ENCODE peak calls at places on chromosomes 13 and 19, in seven cellular contexts. One of them, this sample, is unnamed.

GRCh38 chr19:2255982-2256685 is at the start of gene JSRP1:
- DNase-seq in epithelial cell of esophagus: no peak
- DNase-seq in HFFc6: no peak
- DNase-seq in cardiac muscle cell: no peak
- DNase-seq in RWPE2: peak
- DNase-seq in adrenal gland: no peak
- DNase-seq in B cell: no peak
- DNase-seq in this sample: no peak

GRCh38 chr19:55196803-55197202 is 12.5 kb downstream of the PTPRH start:
- DNase-seq in B cell: no peak
- DNase-seq in adrenal gland: no peak
- DNase-seq in RWPE2: no peak
- DNase-seq in epithelial cell of esophagus: no peak
- DNase-seq in HFFc6: peak
- DNase-seq in cardiac muscle cell: no peak
- DNase-seq in this sample: no peak

GRCh38 chr19:19530423-19530804 is 1.7 kb downstream of the YJEFN3 start:
- DNase-seq in HFFc6: no peak
- DNase-seq in cardiac muscle cell: no peak
- DNase-seq in epithelial cell of esophagus: no peak
- DNase-seq in RWPE2: no peak
- DNase-seq in adrenal gland: no peak
- DNase-seq in B cell: no peak
- DNase-seq in this sample: no peak

GRCh38 chr13:27379694-27380596 is 44.5 kb upstream of the GTF3A start:
- DNase-seq in epithelial cell of esophagus: peak
- DNase-seq in RWPE2: no peak
- DNase-seq in HFFc6: peak
- DNase-seq in B cell: no peak
- DNase-seq in cardiac muscle cell: peak
- DNase-seq in adrenal gland: no peak
- DNase-seq in this sample: peak

GRCh38 chr19:370641-371330 is 26.2 kb upstream of the MIER2 start:
- DNase-seq in B cell: no peak
- DNase-seq in RWPE2: peak
- DNase-seq in HFFc6: no peak
- DNase-seq in cardiac muscle cell: no peak
- DNase-seq in adrenal gland: no peak
- DNase-seq in epithelial cell of esophagus: no peak
- DNase-seq in this sample: no peak

GRCh38 chr19:611506-611869 is 21.8 kb downstream of the HCN2 start:
- DNase-seq in RWPE2: no peak
- DNase-seq in epithelial cell of esophagus: peak
- DNase-seq in B cell: no peak
- DNase-seq in adrenal gland: no peak
- DNase-seq in cardiac muscle cell: no peak
- DNase-seq in HFFc6: peak
- DNase-seq in this sample: peak

GRCh38 chr19:48249502-48250014 is 6.2 kb downstream of the CARD8 start:
- DNase-seq in HFFc6: no peak
- DNase-seq in epithelial cell of esophagus: no peak
- DNase-seq in cardiac muscle cell: no peak
- DNase-seq in RWPE2: no peak
- DNase-seq in B cell: peak
- DNase-seq in adrenal gland: peak
- DNase-seq in this sample: no peak

GRCh38 chr13:42864952-42865634 is 83.7 kb downstream of the FAM216B start:
- DNase-seq in B cell: no peak
- DNase-seq in epithelial cell of esophagus: no peak
- DNase-seq in HFFc6: no peak
- DNase-seq in adrenal gland: no peak
- DNase-seq in RWPE2: no peak
- DNase-seq in cardiac muscle cell: no peak
- DNase-seq in this sample: no peak

GRCh38 chr19:1590641-1591397 is 1.8 kb downstream of the MBD3 start:
- DNase-seq in RWPE2: peak
- DNase-seq in B cell: peak
- DNase-seq in adrenal gland: no peak
- DNase-seq in epithelial cell of esophagus: peak
- DNase-seq in HFFc6: no peak
- DNase-seq in cardiac muscle cell: peak
- DNase-seq in this sample: peak

GRCh38 chr13:114099191-114099590 is 33.2 kb downstream of the RASA3 start:
- DNase-seq in RWPE2: peak
- DNase-seq in adrenal gland: peak
- DNase-seq in B cell: no peak
- DNase-seq in cardiac muscle cell: peak
- DNase-seq in epithelial cell of esophagus: peak
- DNase-seq in HFFc6: peak
- DNase-seq in this sample: peak

GRCh38 chr19:58229255-58229639 is 533 bp downstream of the ZNF544 start:
- DNase-seq in HFFc6: peak
- DNase-seq in B cell: no peak
- DNase-seq in cardiac muscle cell: peak
- DNase-seq in RWPE2: no peak
- DNase-seq in adrenal gland: peak
- DNase-seq in epithelial cell of esophagus: peak
- DNase-seq in this sample: peak

GRCh38 chr13:96299235-96299634 is 209.3 kb downstream of the HS6ST3 start:
- DNase-seq in HFFc6: no peak
- DNase-seq in epithelial cell of esophagus: no peak
- DNase-seq in adrenal gland: no peak
- DNase-seq in B cell: no peak
- DNase-seq in cardiac muscle cell: no peak
- DNase-seq in RWPE2: no peak
- DNase-seq in this sample: no peak

GRCh38 chr13:36912983-36913382 is 7.1 kb downstream of the SMAD9 start:
- DNase-seq in RWPE2: no peak
- DNase-seq in B cell: no peak
- DNase-seq in HFFc6: no peak
- DNase-seq in epithelial cell of esophagus: no peak
- DNase-seq in cardiac muscle cell: no peak
- DNase-seq in adrenal gland: no peak
- DNase-seq in this sample: no peak

GRCh38 chr13:89163081-89163480 is 1491.9 kb downstream of the SLITRK5 start:
- DNase-seq in adrenal gland: no peak
- DNase-seq in epithelial cell of esophagus: no peak
- DNase-seq in cardiac muscle cell: no peak
- DNase-seq in RWPE2: no peak
- DNase-seq in B cell: no peak
- DNase-seq in HFFc6: no peak
- DNase-seq in this sample: no peak

GRCh38 chr19:46844067-46844489 is 6.6 kb downstream of the AP2S1 start:
- DNase-seq in RWPE2: no peak
- DNase-seq in cardiac muscle cell: no peak
- DNase-seq in epithelial cell of esophagus: no peak
- DNase-seq in adrenal gland: no peak
- DNase-seq in HFFc6: peak
- DNase-seq in B cell: no peak
- DNase-seq in this sample: no peak

GRCh38 chr13:79880820-79881219 is 399.9 kb downstream of the NDFIP2 start:
- DNase-seq in adrenal gland: no peak
- DNase-seq in RWPE2: no peak
- DNase-seq in B cell: no peak
- DNase-seq in cardiac muscle cell: no peak
- DNase-seq in epithelial cell of esophagus: peak
- DNase-seq in HFFc6: no peak
- DNase-seq in this sample: no peak

GRCh38 chr13:36841411-36841810 is 22.4 kb downstream of the RFXAP start:
- DNase-seq in epithelial cell of esophagus: peak
- DNase-seq in B cell: no peak
- DNase-seq in adrenal gland: no peak
- DNase-seq in HFFc6: no peak
- DNase-seq in RWPE2: no peak
- DNase-seq in cardiac muscle cell: no peak
- DNase-seq in this sample: no peak

GRCh38 chr13:107066355-107066754 is 498.4 kb upstream of the ARGLU1 start:
- DNase-seq in B cell: no peak
- DNase-seq in cardiac muscle cell: no peak
- DNase-seq in RWPE2: no peak
- DNase-seq in HFFc6: no peak
- DNase-seq in adrenal gland: no peak
- DNase-seq in epithelial cell of esophagus: no peak
- DNase-seq in this sample: no peak

GRCh38 chr19:48218964-48219363 is 36.7 kb downstream of the CARD8 start:
- DNase-seq in cardiac muscle cell: no peak
- DNase-seq in B cell: no peak
- DNase-seq in epithelial cell of esophagus: peak
- DNase-seq in HFFc6: no peak
- DNase-seq in RWPE2: no peak
- DNase-seq in adrenal gland: no peak
- DNase-seq in this sample: no peak

GRCh38 chr19:19399733-19400438 is 5.6 kb upstream of the GATAD2A start:
- DNase-seq in B cell: no peak
- DNase-seq in adrenal gland: no peak
- DNase-seq in HFFc6: no peak
- DNase-seq in cardiac muscle cell: no peak
- DNase-seq in epithelial cell of esophagus: no peak
- DNase-seq in RWPE2: no peak
- DNase-seq in this sample: no peak

GRCh38 chr19:29576043-29576442 is 30.0 kb upstream of the POP4 start:
- DNase-seq in cardiac muscle cell: no peak
- DNase-seq in RWPE2: no peak
- DNase-seq in adrenal gland: no peak
- DNase-seq in epithelial cell of esophagus: no peak
- DNase-seq in B cell: no peak
- DNase-seq in HFFc6: no peak
- DNase-seq in this sample: no peak

GRCh38 chr19:15591796-15592195 is 23.2 kb upstream of the CYP4F8 start:
- DNase-seq in HFFc6: no peak
- DNase-seq in adrenal gland: no peak
- DNase-seq in RWPE2: no peak
- DNase-seq in epithelial cell of esophagus: no peak
- DNase-seq in cardiac muscle cell: no peak
- DNase-seq in B cell: no peak
- DNase-seq in this sample: no peak

GRCh38 chr13:23889598-23890224 is 511 bp upstream of the MIPEP start:
- DNase-seq in B cell: no peak
- DNase-seq in RWPE2: no peak
- DNase-seq in epithelial cell of esophagus: peak
- DNase-seq in HFFc6: no peak
- DNase-seq in cardiac muscle cell: peak
- DNase-seq in adrenal gland: no peak
- DNase-seq in this sample: peak

GRCh38 chr19:15378529-15379082 is 981 bp downstream of the AKAP8 start:
- DNase-seq in cardiac muscle cell: peak
- DNase-seq in epithelial cell of esophagus: peak
- DNase-seq in B cell: no peak
- DNase-seq in adrenal gland: peak
- DNase-seq in HFFc6: peak
- DNase-seq in RWPE2: no peak
- DNase-seq in this sample: peak

DNA sequence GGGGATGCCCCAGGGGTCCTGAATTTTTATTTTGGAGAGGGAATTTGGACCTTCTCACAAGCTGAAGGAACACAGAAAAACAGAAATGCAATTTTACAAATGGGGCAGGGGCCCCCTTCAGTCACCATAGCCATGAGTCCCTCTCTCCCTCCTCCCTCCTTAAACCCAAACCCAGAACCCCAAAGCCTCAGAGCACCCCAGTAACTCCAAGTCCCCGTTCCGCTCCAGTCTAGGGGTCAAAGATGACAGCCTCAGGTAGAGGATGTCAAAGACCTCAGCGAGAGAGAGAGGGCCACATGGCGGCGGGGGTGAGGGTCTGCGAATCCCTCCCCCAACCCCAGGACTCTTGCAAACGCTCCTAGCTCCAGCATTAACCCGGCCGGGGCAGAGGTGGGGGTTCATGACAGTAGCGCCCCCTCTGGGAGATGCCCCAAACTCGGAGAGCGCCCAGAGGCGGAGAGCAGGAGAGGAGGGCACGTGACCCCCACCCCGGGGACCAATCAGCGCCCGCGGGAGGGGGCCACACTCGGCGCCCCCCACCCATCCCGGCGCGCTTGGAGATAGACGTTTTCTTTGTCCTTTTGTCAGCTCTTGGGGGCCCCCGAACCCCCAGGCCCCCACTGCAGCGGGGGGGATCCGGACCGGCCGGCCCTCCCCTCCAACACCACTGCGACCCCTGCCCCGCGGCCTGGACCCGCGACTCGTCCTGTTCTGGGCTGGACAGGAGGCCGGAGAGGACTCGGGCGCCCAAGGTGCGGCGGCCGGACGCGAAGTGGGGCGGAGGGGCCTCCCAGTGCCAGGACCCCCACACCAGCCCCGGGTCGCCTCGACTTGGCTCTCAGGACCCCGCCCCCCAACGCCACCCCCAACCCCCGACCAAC is 20.8 kb upstream of the SEMA6B start:
- DNase-seq in adrenal gland: no peak
- DNase-seq in cardiac muscle cell: peak
- DNase-seq in HFFc6: no peak
- DNase-seq in B cell: no peak
- DNase-seq in RWPE2: no peak
- DNase-seq in epithelial cell of esophagus: no peak
- DNase-seq in this sample: no peak
- TF ChIP-seq CTCF in adrenal gland: no peak
- TF ChIP-seq CTCF in cardiac muscle cell: peak
- TF ChIP-seq CTCF in HFFc6: peak
- TF ChIP-seq CTCF in B cell: no peak
- TF ChIP-seq CTCF in RWPE2: no peak
- TF ChIP-seq CTCF in epithelial cell of esophagus: no peak
- TF ChIP-seq CTCF in this sample: peak

GRCh38 chr19:42386974-42387707 is 3.0 kb downstream of the CNFN start:
- DNase-seq in B cell: peak
- DNase-seq in epithelial cell of esophagus: peak
- DNase-seq in HFFc6: peak
- DNase-seq in adrenal gland: peak
- DNase-seq in cardiac muscle cell: peak
- DNase-seq in RWPE2: no peak
- DNase-seq in this sample: peak
- TF ChIP-seq CTCF in B cell: peak
- TF ChIP-seq CTCF in epithelial cell of esophagus: peak
- TF ChIP-seq CTCF in HFFc6: peak
- TF ChIP-seq CTCF in adrenal gland: peak
- TF ChIP-seq CTCF in cardiac muscle cell: peak
- TF ChIP-seq CTCF in RWPE2: peak
- TF ChIP-seq CTCF in this sample: peak

GRCh38 chr19:27746691-27747380 is 1466.1 kb downstream of the UQCRFS1 start:
- DNase-seq in RWPE2: peak
- DNase-seq in epithelial cell of esophagus: peak
- DNase-seq in cardiac muscle cell: peak
- DNase-seq in adrenal gland: no peak
- DNase-seq in HFFc6: no peak
- DNase-seq in B cell: no peak
- DNase-seq in this sample: no peak
- TF ChIP-seq CTCF in RWPE2: peak
- TF ChIP-seq CTCF in epithelial cell of esophagus: peak
- TF ChIP-seq CTCF in cardiac muscle cell: peak
- TF ChIP-seq CTCF in adrenal gland: no peak
- TF ChIP-seq CTCF in HFFc6: peak
- TF ChIP-seq CTCF in B cell: no peak
- TF ChIP-seq CTCF in this sample: no peak

DNA sequence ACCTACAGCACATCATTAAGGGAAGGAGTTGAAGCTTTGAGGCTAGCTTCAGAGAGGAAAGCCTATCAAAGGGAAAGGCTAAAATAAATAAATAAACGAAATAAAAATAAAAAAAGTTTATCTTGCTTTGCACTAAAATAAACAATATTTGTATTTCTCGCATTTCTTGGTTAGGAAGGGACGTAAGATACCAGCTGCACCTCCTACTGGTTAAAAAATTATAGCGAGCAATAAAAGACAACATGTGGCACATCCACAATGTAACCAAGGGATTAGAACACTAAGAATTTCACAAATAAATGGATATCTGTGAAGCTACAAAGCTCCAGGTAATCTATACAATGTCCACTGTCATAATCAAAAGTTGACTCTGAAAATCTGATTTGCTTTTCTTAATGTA is 194.5 kb downstream of the DACH1 start:
- DNase-seq in epithelial cell of esophagus: no peak
- DNase-seq in B cell: no peak
- DNase-seq in RWPE2: no peak
- DNase-seq in cardiac muscle cell: no peak
- DNase-seq in adrenal gland: no peak
- DNase-seq in HFFc6: no peak
- DNase-seq in this sample: no peak
- TF ChIP-seq CTCF in epithelial cell of esophagus: no peak
- TF ChIP-seq CTCF in B cell: no peak
- TF ChIP-seq CTCF in RWPE2: peak
- TF ChIP-seq CTCF in cardiac muscle cell: peak
- TF ChIP-seq CTCF in adrenal gland: no peak
- TF ChIP-seq CTCF in HFFc6: no peak
- TF ChIP-seq CTCF in this sample: no peak

This sample was measured in MCF 10A.